ENCODE peak calls at places on chromosomes 13 and 19, in seven cellular contexts. One of them, this sample, is unnamed.
A peak's percentile ranks its signal among the peaks of the same experiment; 100 is the strongest.

GRCh38 chr19:19059837-19060611 is 3.8 kb upstream of the SLC25A42 start:
- DNase-seq in stimulated activated CD4-positive, alpha-beta T cell treated with anti-CD3 and anti-CD28 coated beads, TNF-alpha, amount 100 ng/mL, for 48 hours: no peak
- DNase-seq in aorta: no peak
- DNase-seq in lung: no peak
- DNase-seq in D341Med: no peak
- DNase-seq in GM23338: no peak
- DNase-seq in activated CD4-positive, alpha-beta T cell treated with anti-CD3 and anti-CD28 coated beads, Interleukin-2, amount 10 ng/mL, durations not matched to agents 7 days and 5 days: no peak
- DNase-seq in this sample: no peak

GRCh38 chr13:54750521-54750920 is 1721.9 kb downstream of the OLFM4 start:
- DNase-seq in stimulated activated CD4-positive, alpha-beta T cell treated with anti-CD3 and anti-CD28 coated beads, TNF-alpha, amount 100 ng/mL, for 48 hours: no peak
- DNase-seq in aorta: no peak
- DNase-seq in lung: no peak
- DNase-seq in D341Med: no peak
- DNase-seq in GM23338: no peak
- DNase-seq in activated CD4-positive, alpha-beta T cell treated with anti-CD3 and anti-CD28 coated beads, Interleukin-2, amount 10 ng/mL, durations not matched to agents 7 days and 5 days: no peak
- DNase-seq in this sample: no peak

GRCh38 chr19:44003461-44004134 is 841 bp downstream of the ZNF230 start:
- DNase-seq in stimulated activated CD4-positive, alpha-beta T cell treated with anti-CD3 and anti-CD28 coated beads, TNF-alpha, amount 100 ng/mL, for 48 hours: no peak
- DNase-seq in aorta: no peak
- DNase-seq in lung: no peak
- DNase-seq in D341Med: peak; percentile 38
- DNase-seq in GM23338: peak; percentile 33
- DNase-seq in activated CD4-positive, alpha-beta T cell treated with anti-CD3 and anti-CD28 coated beads, Interleukin-2, amount 10 ng/mL, durations not matched to agents 7 days and 5 days: peak; percentile 9
- DNase-seq in this sample: peak; percentile 22

GRCh38 chr13:39998166-39998565 is 342.7 kb downstream of the COG6 start:
- DNase-seq in stimulated activated CD4-positive, alpha-beta T cell treated with anti-CD3 and anti-CD28 coated beads, TNF-alpha, amount 100 ng/mL, for 48 hours: no peak
- DNase-seq in aorta: no peak
- DNase-seq in lung: no peak
- DNase-seq in D341Med: no peak
- DNase-seq in GM23338: no peak
- DNase-seq in activated CD4-positive, alpha-beta T cell treated with anti-CD3 and anti-CD28 coated beads, Interleukin-2, amount 10 ng/mL, durations not matched to agents 7 days and 5 days: peak; percentile 44
- DNase-seq in this sample: no peak

GRCh38 chr19:56404705-56405056 is 549 bp downstream of the ZNF583 start:
- DNase-seq in stimulated activated CD4-positive, alpha-beta T cell treated with anti-CD3 and anti-CD28 coated beads, TNF-alpha, amount 100 ng/mL, for 48 hours: no peak
- DNase-seq in aorta: no peak
- DNase-seq in lung: no peak
- DNase-seq in D341Med: peak; percentile 33
- DNase-seq in GM23338: no peak
- DNase-seq in activated CD4-positive, alpha-beta T cell treated with anti-CD3 and anti-CD28 coated beads, Interleukin-2, amount 10 ng/mL, durations not matched to agents 7 days and 5 days: no peak
- DNase-seq in this sample: no peak

GRCh38 chr13:100883453-100883852 is 208.9 kb upstream of the TMTC4 start:
- DNase-seq in stimulated activated CD4-positive, alpha-beta T cell treated with anti-CD3 and anti-CD28 coated beads, TNF-alpha, amount 100 ng/mL, for 48 hours: no peak
- DNase-seq in aorta: no peak
- DNase-seq in lung: no peak
- DNase-seq in D341Med: no peak
- DNase-seq in GM23338: no peak
- DNase-seq in activated CD4-positive, alpha-beta T cell treated with anti-CD3 and anti-CD28 coated beads, Interleukin-2, amount 10 ng/mL, durations not matched to agents 7 days and 5 days: no peak
- DNase-seq in this sample: no peak

GRCh38 chr13:94033098-94033497 is 446.4 kb downstream of the DCT start:
- DNase-seq in stimulated activated CD4-positive, alpha-beta T cell treated with anti-CD3 and anti-CD28 coated beads, TNF-alpha, amount 100 ng/mL, for 48 hours: no peak
- DNase-seq in aorta: no peak
- DNase-seq in lung: no peak
- DNase-seq in D341Med: no peak
- DNase-seq in GM23338: no peak
- DNase-seq in activated CD4-positive, alpha-beta T cell treated with anti-CD3 and anti-CD28 coated beads, Interleukin-2, amount 10 ng/mL, durations not matched to agents 7 days and 5 days: no peak
- DNase-seq in this sample: no peak

GRCh38 chr19:58474997-58475713 is 997 bp upstream of the ZNF446 start:
- DNase-seq in stimulated activated CD4-positive, alpha-beta T cell treated with anti-CD3 and anti-CD28 coated beads, TNF-alpha, amount 100 ng/mL, for 48 hours: no peak
- DNase-seq in aorta: no peak
- DNase-seq in lung: no peak
- DNase-seq in D341Med: peak; percentile 23
- DNase-seq in GM23338: no peak
- DNase-seq in activated CD4-positive, alpha-beta T cell treated with anti-CD3 and anti-CD28 coated beads, Interleukin-2, amount 10 ng/mL, durations not matched to agents 7 days and 5 days: no peak
- DNase-seq in this sample: no peak

GRCh38 chr13:76972430-76972829 is 19.5 kb upstream of the CLN5 start:
- DNase-seq in stimulated activated CD4-positive, alpha-beta T cell treated with anti-CD3 and anti-CD28 coated beads, TNF-alpha, amount 100 ng/mL, for 48 hours: no peak
- DNase-seq in aorta: no peak
- DNase-seq in lung: no peak
- DNase-seq in D341Med: no peak
- DNase-seq in GM23338: no peak
- DNase-seq in activated CD4-positive, alpha-beta T cell treated with anti-CD3 and anti-CD28 coated beads, Interleukin-2, amount 10 ng/mL, durations not matched to agents 7 days and 5 days: no peak
- DNase-seq in this sample: no peak

GRCh38 chr13:32253911-32254399 is 61.2 kb downstream of the ZAR1L start:
- DNase-seq in stimulated activated CD4-positive, alpha-beta T cell treated with anti-CD3 and anti-CD28 coated beads, TNF-alpha, amount 100 ng/mL, for 48 hours: no peak
- DNase-seq in aorta: no peak
- DNase-seq in lung: no peak
- DNase-seq in D341Med: no peak
- DNase-seq in GM23338: no peak
- DNase-seq in activated CD4-positive, alpha-beta T cell treated with anti-CD3 and anti-CD28 coated beads, Interleukin-2, amount 10 ng/mL, durations not matched to agents 7 days and 5 days: no peak
- DNase-seq in this sample: no peak

GRCh38 chr13:31090921-31091624 is 70.6 kb downstream of the HSPH1 start:
- DNase-seq in stimulated activated CD4-positive, alpha-beta T cell treated with anti-CD3 and anti-CD28 coated beads, TNF-alpha, amount 100 ng/mL, for 48 hours: no peak
- DNase-seq in aorta: no peak
- DNase-seq in lung: no peak
- DNase-seq in D341Med: no peak
- DNase-seq in GM23338: no peak
- DNase-seq in activated CD4-positive, alpha-beta T cell treated with anti-CD3 and anti-CD28 coated beads, Interleukin-2, amount 10 ng/mL, durations not matched to agents 7 days and 5 days: no peak
- DNase-seq in this sample: no peak

GRCh38 chr13:77751513-77752456 is 54.3 kb downstream of the SLAIN1 start:
- DNase-seq in stimulated activated CD4-positive, alpha-beta T cell treated with anti-CD3 and anti-CD28 coated beads, TNF-alpha, amount 100 ng/mL, for 48 hours: no peak
- DNase-seq in aorta: no peak
- DNase-seq in lung: no peak
- DNase-seq in D341Med: peak; percentile 52
- DNase-seq in GM23338: peak; percentile 76
- DNase-seq in activated CD4-positive, alpha-beta T cell treated with anti-CD3 and anti-CD28 coated beads, Interleukin-2, amount 10 ng/mL, durations not matched to agents 7 days and 5 days: peak; percentile 67
- DNase-seq in this sample: peak; percentile 49

GRCh38 chr13:41916173-41916954 is 44.5 kb downstream of the VWA8 start:
- DNase-seq in stimulated activated CD4-positive, alpha-beta T cell treated with anti-CD3 and anti-CD28 coated beads, TNF-alpha, amount 100 ng/mL, for 48 hours: no peak
- DNase-seq in aorta: no peak
- DNase-seq in lung: no peak
- DNase-seq in D341Med: no peak
- DNase-seq in GM23338: no peak
- DNase-seq in activated CD4-positive, alpha-beta T cell treated with anti-CD3 and anti-CD28 coated beads, Interleukin-2, amount 10 ng/mL, durations not matched to agents 7 days and 5 days: peak; percentile 36
- DNase-seq in this sample: peak; percentile 44

GRCh38 chr13:42559057-42559456 is 14.9 kb upstream of the TNFSF11 start:
- DNase-seq in stimulated activated CD4-positive, alpha-beta T cell treated with anti-CD3 and anti-CD28 coated beads, TNF-alpha, amount 100 ng/mL, for 48 hours: no peak
- DNase-seq in aorta: no peak
- DNase-seq in lung: no peak
- DNase-seq in D341Med: no peak
- DNase-seq in GM23338: no peak
- DNase-seq in activated CD4-positive, alpha-beta T cell treated with anti-CD3 and anti-CD28 coated beads, Interleukin-2, amount 10 ng/mL, durations not matched to agents 7 days and 5 days: no peak
- DNase-seq in this sample: no peak

GRCh38 chr19:44777715-44778347 is at the start of gene CBLC:
- DNase-seq in stimulated activated CD4-positive, alpha-beta T cell treated with anti-CD3 and anti-CD28 coated beads, TNF-alpha, amount 100 ng/mL, for 48 hours: no peak
- DNase-seq in aorta: no peak
- DNase-seq in lung: peak; percentile 67
- DNase-seq in D341Med: peak; percentile 34
- DNase-seq in GM23338: peak; percentile 99
- DNase-seq in activated CD4-positive, alpha-beta T cell treated with anti-CD3 and anti-CD28 coated beads, Interleukin-2, amount 10 ng/mL, durations not matched to agents 7 days and 5 days: no peak
- DNase-seq in this sample: no peak

GRCh38 chr13:48086272-48086671 is 8.6 kb downstream of the MED4 start:
- DNase-seq in stimulated activated CD4-positive, alpha-beta T cell treated with anti-CD3 and anti-CD28 coated beads, TNF-alpha, amount 100 ng/mL, for 48 hours: no peak
- DNase-seq in aorta: no peak
- DNase-seq in lung: no peak
- DNase-seq in D341Med: no peak
- DNase-seq in GM23338: no peak
- DNase-seq in activated CD4-positive, alpha-beta T cell treated with anti-CD3 and anti-CD28 coated beads, Interleukin-2, amount 10 ng/mL, durations not matched to agents 7 days and 5 days: no peak
- DNase-seq in this sample: no peak

GRCh38 chr13:112704634-112705145 is 14.9 kb downstream of the ATP11A start:
- DNase-seq in stimulated activated CD4-positive, alpha-beta T cell treated with anti-CD3 and anti-CD28 coated beads, TNF-alpha, amount 100 ng/mL, for 48 hours: no peak
- DNase-seq in aorta: no peak
- DNase-seq in lung: no peak
- DNase-seq in D341Med: no peak
- DNase-seq in GM23338: no peak
- DNase-seq in activated CD4-positive, alpha-beta T cell treated with anti-CD3 and anti-CD28 coated beads, Interleukin-2, amount 10 ng/mL, durations not matched to agents 7 days and 5 days: no peak
- DNase-seq in this sample: no peak

GRCh38 chr13:64723735-64724134 is 2506.4 kb downstream of the PCDH9 start:
- DNase-seq in stimulated activated CD4-positive, alpha-beta T cell treated with anti-CD3 and anti-CD28 coated beads, TNF-alpha, amount 100 ng/mL, for 48 hours: no peak
- DNase-seq in aorta: no peak
- DNase-seq in lung: no peak
- DNase-seq in D341Med: no peak
- DNase-seq in GM23338: peak; percentile 15
- DNase-seq in activated CD4-positive, alpha-beta T cell treated with anti-CD3 and anti-CD28 coated beads, Interleukin-2, amount 10 ng/mL, durations not matched to agents 7 days and 5 days: no peak
- DNase-seq in this sample: no peak

GRCh38 chr13:99565478-99566124 is 64.3 kb downstream of the TM9SF2 start:
- DNase-seq in stimulated activated CD4-positive, alpha-beta T cell treated with anti-CD3 and anti-CD28 coated beads, TNF-alpha, amount 100 ng/mL, for 48 hours: no peak
- DNase-seq in aorta: no peak
- DNase-seq in lung: no peak
- DNase-seq in D341Med: no peak
- DNase-seq in GM23338: peak; percentile 59
- DNase-seq in activated CD4-positive, alpha-beta T cell treated with anti-CD3 and anti-CD28 coated beads, Interleukin-2, amount 10 ng/mL, durations not matched to agents 7 days and 5 days: no peak
- DNase-seq in this sample: no peak

GRCh38 chr19:23392706-23393105 is 2.6 kb downstream of the ZNF91 start:
- DNase-seq in stimulated activated CD4-positive, alpha-beta T cell treated with anti-CD3 and anti-CD28 coated beads, TNF-alpha, amount 100 ng/mL, for 48 hours: no peak
- DNase-seq in aorta: no peak
- DNase-seq in lung: no peak
- DNase-seq in D341Med: no peak
- DNase-seq in GM23338: peak; percentile 46
- DNase-seq in activated CD4-positive, alpha-beta T cell treated with anti-CD3 and anti-CD28 coated beads, Interleukin-2, amount 10 ng/mL, durations not matched to agents 7 days and 5 days: no peak
- DNase-seq in this sample: no peak